ENCODE peak calls at places on chromosome 1, in eight cellular contexts. R, I, B, T, J, M, K and D are unnamed samples.

GRCh38 chr1:54971317-54971791 is 9.1 kb upstream of the TMEM61 start:
- DNase-seq in R (no peak), I (peak; percentile 60), B (no peak), T (no peak), J (peak; percentile 36), M (peak; percentile 9), K (no peak), D (no peak)

GRCh38 chr1:156926175-156926574 is 5.7 kb downstream of the LRRC71 start:
- DNase-seq in R (peak; percentile 74), I (no peak), B (no peak), T (peak; percentile 31), J (no peak), M (no peak), K (peak; percentile 51), D (peak; percentile 79)

GRCh38 chr1:50873458-50874187 is 86.4 kb downstream of the FAF1 start:
- DNase-seq in R (peak; percentile 70), I (peak; percentile 76), B (no peak), T (peak; percentile 19), J (peak; percentile 9), M (no peak), K (peak; percentile 53), D (peak; percentile 59)

GRCh38 chr1:33903210-33903589 is 39.3 kb downstream of the HMGB4 start:
- DNase-seq in R (no peak), I (peak; percentile 33), B (no peak), T (no peak), J (no peak), M (no peak), K (no peak), D (no peak)

GRCh38 chr1:193919827-193920226 is 733.4 kb upstream of the B3GALT2 start:
- DNase-seq in R (no peak), I (no peak), B (no peak), T (no peak), J (no peak), M (no peak), K (no peak), D (no peak)

GRCh38 chr1:7406641-7407546 is 364.2 kb upstream of the VAMP3 start:
- DNase-seq in R (peak; percentile 22), I (peak; percentile 56), B (peak; percentile 60), T (no peak), J (no peak), M (no peak), K (peak; percentile 7), D (peak; percentile 2)

GRCh38 chr1:212605441-212605976 is 3.1 kb upstream of the ATF3 start:
- DNase-seq in R (no peak), I (no peak), B (no peak), T (no peak), J (no peak), M (no peak), K (no peak), D (no peak)

GRCh38 chr1:42957880-42958487 is 684 bp downstream of the SLC2A1 start:
- DNase-seq in R (peak; percentile 46), I (no peak), B (peak; percentile 77), T (no peak), J (peak; percentile 72), M (peak; percentile 67), K (peak; percentile 73), D (peak; percentile 68)

GRCh38 chr1:2108213-2108876 is 58.1 kb downstream of the PRKCZ start:
- DNase-seq in R (no peak), I (no peak), B (no peak), T (no peak), J (peak; percentile 55), M (no peak), K (no peak), D (no peak)

GRCh38 chr1:41678141-41678878 is 193.8 kb upstream of the EDN2 start:
- DNase-seq in R (no peak), I (no peak), B (peak; percentile 87), T (peak; percentile 55), J (no peak), M (no peak), K (no peak), D (peak; percentile 64)

GRCh38 chr1:209430821-209431259 is 152.7 kb upstream of the CAMK1G start:
- DNase-seq in R (no peak), I (no peak), B (no peak), T (no peak), J (no peak), M (no peak), K (no peak), D (no peak)

GRCh38 chr1:36982708-36983107 is 51.6 kb downstream of the GRIK3 start:
- DNase-seq in R (no peak), I (no peak), B (no peak), T (no peak), J (no peak), M (no peak), K (no peak), D (peak; percentile 21)

GRCh38 chr1:235018720-235019444 is 109.8 kb downstream of the TOMM20 start:
- DNase-seq in R (peak; percentile 11), I (no peak), B (peak; percentile 14), T (no peak), J (no peak), M (peak; percentile 54), K (no peak), D (no peak)

GRCh38 chr1:204520834-204521709 is 4.9 kb downstream of the MDM4 start:
- DNase-seq in R (no peak), I (peak; percentile 82), B (no peak), T (no peak), J (no peak), M (no peak), K (no peak), D (no peak)

GRCh38 chr1:205374205-205375078 is 17.7 kb upstream of the KLHDC8A start:
- DNase-seq in R (no peak), I (no peak), B (no peak), T (no peak), J (peak; percentile 79), M (no peak), K (no peak), D (no peak)

GRCh38 chr1:15282810-15283474 is 35.9 kb downstream of the FHAD1 start:
- DNase-seq in R (no peak), I (no peak), B (peak; percentile 88), T (no peak), J (no peak), M (no peak), K (no peak), D (no peak)

GRCh38 chr1:159964144-159964543 is 10.1 kb upstream of the SLAMF9 start:
- DNase-seq in R (no peak), I (no peak), B (no peak), T (no peak), J (no peak), M (no peak), K (no peak), D (no peak)

GRCh38 chr1:18581420-18581880 is 49.2 kb upstream of the PAX7 start:
- DNase-seq in R (peak; percentile 50), I (no peak), B (no peak), T (peak; percentile 16), J (peak; percentile 55), M (no peak), K (peak; percentile 33), D (peak; percentile 67)

GRCh38 chr1:25774921-25775774 is 24.8 kb upstream of the SELENON start:
- DNase-seq in R (no peak), I (peak; percentile 5), B (no peak), T (no peak), J (no peak), M (no peak), K (no peak), D (no peak)

GRCh38 chr1:57350619-57351018 is 73.2 kb downstream of the DAB1 start:
- DNase-seq in R (no peak), I (no peak), B (no peak), T (no peak), J (no peak), M (no peak), K (no peak), D (no peak)

GRCh38 chr1:94115900-94116436 is 5.0 kb downstream of the ABCA4 start:
- DNase-seq in R (no peak), I (no peak), B (no peak), T (no peak), J (no peak), M (no peak), K (no peak), D (no peak)

GRCh38 chr1:246413430-246413829 is 93.6 kb downstream of the SMYD3 start:
- DNase-seq in R (no peak), I (no peak), B (no peak), T (no peak), J (no peak), M (no peak), K (no peak), D (no peak)
- TF ChIP-seq POLR2A in R (no peak), I (no peak), B (no peak), T (no peak), J (no peak), M (no peak), K (no peak), D (no peak)

GRCh38 chr1:218262259-218262658 is 22.8 kb upstream of the RRP15 start:
- DNase-seq in R (no peak), I (no peak), B (no peak), T (no peak), J (no peak), M (no peak), K (no peak), D (no peak)

GRCh38 chr1:218257371-218257770 is 27.7 kb upstream of the RRP15 start:
- DNase-seq in R (no peak), I (no peak), B (no peak), T (no peak), J (no peak), M (no peak), K (no peak), D (no peak)

GRCh38 chr1:218259339-218259738 is 25.8 kb upstream of the RRP15 start:
- DNase-seq in R (no peak), I (no peak), B (no peak), T (no peak), J (no peak), M (no peak), K (no peak), D (no peak)

GRCh38 chr1:218257971-218258370 is 27.1 kb upstream of the RRP15 start:
- DNase-seq in R (no peak), I (no peak), B (no peak), T (no peak), J (no peak), M (no peak), K (no peak), D (no peak)

GRCh38 chr1:218259800-218260199 is 25.3 kb upstream of the RRP15 start:
- DNase-seq in R (no peak), I (no peak), B (no peak), T (no peak), J (peak; percentile 35), M (no peak), K (no peak), D (no peak)
- TF ChIP-seq CTCF in R (no peak), I (peak; percentile 48), B (no peak), T (no peak), J (peak; percentile 51), M (peak; percentile 22), K (no peak), D (no peak)

GRCh38 chr1:201602413-201603265 is 63.7 kb downstream of the NAV1 start:
- DNase-seq in R (no peak), I (no peak), B (no peak), T (no peak), J (peak; percentile 64), M (no peak), K (no peak), D (no peak)
- TF ChIP-seq POLR2A in R (no peak), I (no peak), B (no peak), T (no peak), J (no peak), M (no peak), K (no peak), D (no peak)

DNA sequence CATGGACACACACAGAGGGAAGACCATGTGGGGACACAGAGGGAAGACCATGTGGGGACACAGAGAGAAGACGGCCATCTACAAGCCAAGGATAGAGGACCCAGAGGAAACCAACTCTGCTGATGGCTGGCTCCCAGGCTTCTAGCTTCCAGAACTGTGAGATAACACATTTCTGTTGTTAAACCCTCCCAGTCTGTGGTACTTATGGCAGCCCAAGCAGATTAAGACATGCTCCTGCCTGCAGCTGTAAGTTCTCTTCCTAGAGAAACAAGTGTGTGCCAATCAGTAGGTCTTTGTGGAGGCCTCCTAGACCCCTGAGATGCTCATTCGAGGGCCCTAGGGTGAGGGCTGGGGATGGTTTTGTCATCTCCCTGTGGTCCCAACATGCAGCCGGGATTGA is 2.7 kb downstream of the AGT start:
- DNase-seq in R (no peak), I (no peak), B (no peak), T (no peak), J (no peak), M (no peak), K (no peak), D (no peak)
- TF ChIP-seq CTCF in R (no peak), I (no peak), B (no peak), T (no peak), J (no peak), M (no peak), K (no peak), D (no peak)